ENCODE peak calls at places on chromosomes 4 and X, in eight cellular contexts. F, N, B, A, X, Z, J and W are unnamed samples.

GRCh38 chrX:16992902-16993301 is 46.4 kb downstream of the REPS2 start:
- DNase-seq in F (no peak), N (no peak), B (no peak), A (no peak), X (no peak), Z (no peak), J (no peak), W (no peak)

GRCh38 chr4:33477715-33478114 is 2757.5 kb downstream of the PCDH7 start:
- DNase-seq in F (no peak), N (no peak), B (no peak), A (no peak), X (no peak), Z (no peak), J (no peak), W (no peak)

GRCh38 chrX:65643786-65644111 is 23.7 kb upstream of the MSN start:
- DNase-seq in F (no peak), N (no peak), B (no peak), A (no peak), X (no peak), Z (no peak), J (no peak), W (no peak)

GRCh38 chrX:19097553-19097952 is 24.7 kb downstream of the ADGRG2 start:
- DNase-seq in F (no peak), N (no peak), B (no peak), A (no peak), X (no peak), Z (no peak), J (no peak), W (no peak)

GRCh38 chr4:183369073-183369472 is 46.8 kb upstream of the CLDN24 start:
- DNase-seq in F (peak), N (no peak), B (no peak), A (no peak), X (no peak), Z (no peak), J (no peak), W (no peak)

GRCh38 chr4:1505511-1506451 is 99.5 kb upstream of the NKX1-1 start:
- DNase-seq in F (peak), N (no peak), B (no peak), A (no peak), X (no peak), Z (no peak), J (no peak), W (no peak)

GRCh38 chrX:21153503-21153902 is 220.7 kb upstream of the CNKSR2 start:
- DNase-seq in F (no peak), N (no peak), B (no peak), A (no peak), X (no peak), Z (no peak), J (peak), W (no peak)

GRCh38 chrX:131729295-131729694 is 185.4 kb downstream of the OR13H1 start:
- DNase-seq in F (no peak), N (no peak), B (no peak), A (no peak), X (peak), Z (no peak), J (no peak), W (no peak)

GRCh38 chrX:85570496-85570895 is 191.0 kb upstream of the POF1B start:
- DNase-seq in F (no peak), N (no peak), B (no peak), A (no peak), X (no peak), Z (no peak), J (no peak), W (no peak)

GRCh38 chr4:79922011-79922410 is 151.0 kb downstream of the ANTXR2 start:
- DNase-seq in F (no peak), N (no peak), B (no peak), A (no peak), X (no peak), Z (no peak), J (no peak), W (no peak)

GRCh38 chrX:9492901-9493300 is 28.0 kb downstream of the TBL1X start:
- DNase-seq in F (no peak), N (no peak), B (no peak), A (no peak), X (no peak), Z (no peak), J (peak), W (no peak)

GRCh38 chr4:87053064-87053693 is 118.4 kb downstream of the AFF1 start:
- DNase-seq in F (no peak), N (no peak), B (no peak), A (no peak), X (no peak), Z (no peak), J (no peak), W (no peak)

GRCh38 chrX:28920554-28920953 is 333.3 kb downstream of the IL1RAPL1 start:
- DNase-seq in F (no peak), N (no peak), B (peak), A (no peak), X (no peak), Z (no peak), J (no peak), W (no peak)

GRCh38 chr4:42673084-42673429 is 16.2 kb upstream of the ATP8A1 start:
- DNase-seq in F (no peak), N (no peak), B (peak), A (peak), X (no peak), Z (no peak), J (peak), W (no peak)

GRCh38 chr4:114077610-114078009 is 98.2 kb upstream of the ARSJ start:
- DNase-seq in F (no peak), N (no peak), B (peak), A (no peak), X (no peak), Z (no peak), J (peak), W (no peak)

GRCh38 chr4:121875663-121876062 is 5.4 kb upstream of the BBS7 start:
- DNase-seq in F (no peak), N (no peak), B (no peak), A (no peak), X (no peak), Z (no peak), J (no peak), W (no peak)

GRCh38 chr4:150510176-150510875 is 71.6 kb upstream of the MAB21L2 start:
- DNase-seq in F (no peak), N (no peak), B (peak), A (no peak), X (no peak), Z (no peak), J (peak), W (no peak)

GRCh38 chrX:69031971-69032391 is 133.3 kb downstream of the PJA1 start:
- DNase-seq in F (no peak), N (no peak), B (peak), A (no peak), X (no peak), Z (no peak), J (no peak), W (no peak)

GRCh38 chr4:4284827-4285618 is 4.9 kb downstream of the LYAR start:
- DNase-seq in F (no peak), N (no peak), B (peak), A (no peak), X (no peak), Z (no peak), J (peak), W (no peak)

GRCh38 chrX:146614693-146615524 is 194.7 kb upstream of the CXorf51B start:
- DNase-seq in F (no peak), N (no peak), B (no peak), A (no peak), X (no peak), Z (no peak), J (no peak), W (no peak)

GRCh38 chr4:123415977-123416376 is 19.4 kb downstream of the SPRY1 start:
- DNase-seq in F (no peak), N (no peak), B (peak), A (peak), X (no peak), Z (no peak), J (peak), W (no peak)

GRCh38 chrX:56025872-56026571 is 206.1 kb upstream of the KLF8 start:
- DNase-seq in F (no peak), N (no peak), B (no peak), A (no peak), X (no peak), Z (no peak), J (no peak), W (no peak)

GRCh38 chr4:172865531-172866127 is 303.0 kb upstream of the GALNT7 start:
- DNase-seq in F (no peak), N (no peak), B (no peak), A (no peak), X (no peak), Z (no peak), J (no peak), W (no peak)

GRCh38 chr4:39905656-39906055 is 72.1 kb downstream of the PDS5A start:
- DNase-seq in F (no peak), N (no peak), B (no peak), A (no peak), X (no peak), Z (no peak), J (no peak), W (no peak)

GRCh38 chr4:89410687-89411086 is 103.1 kb upstream of the GPRIN3 start:
- DNase-seq in F (no peak), N (no peak), B (peak), A (no peak), X (no peak), Z (no peak), J (peak), W (no peak)

GRCh38 chr4:60897415-60897814 is 302.7 kb upstream of the ADGRL3 start:
- DNase-seq in F (no peak), N (no peak), B (no peak), A (no peak), X (no peak), Z (no peak), J (no peak), W (no peak)

GRCh38 chr4:6513678-6514077 is 41.3 kb upstream of the PPP2R2C start:
- DNase-seq in F (no peak), N (no peak), B (no peak), A (no peak), X (no peak), Z (no peak), J (no peak), W (no peak)

GRCh38 chr4:144667500-144667899 is 21.5 kb downstream of the HHIP start:
- DNase-seq in F (no peak), N (no peak), B (peak), A (no peak), X (no peak), Z (no peak), J (no peak), W (no peak)

GRCh38 chr4:4578981-4579380 is 37.1 kb upstream of the STX18 start:
- DNase-seq in F (no peak), N (no peak), B (no peak), A (no peak), X (no peak), Z (no peak), J (no peak), W (no peak)

GRCh38 chrX:135421537-135421931 is 210 bp upstream of the SMIM10L2A start:
- DNase-seq in F (peak), N (peak), B (peak), A (peak), X (peak), Z (peak), J (peak), W (peak)